ENCODE peak calls at places on chromosomes 2 and 18, in eight cellular contexts. Y is psoas muscle, T is A549, P is PC-3, H is upper lobe of right lung, U is OCI-LY7, W is breast epithelium, Q is brain microvascular endothelial cell. O is an unnamed sample.

GRCh38 chr18:79935925-79936324 is 15.5 kb downstream of the SLC66A2 start:
- DNase-seq in W (no peak), Y (peak; percentile 12), U (no peak), H (peak; percentile 44), P (no peak), T (no peak), Q (no peak), O (no peak)

GRCh38 chr2:163884416-163884815 is 148.6 kb upstream of the FIGN start:
- DNase-seq in Y (peak; percentile 52), U (no peak), Q (peak; percentile 34), T (no peak), H (no peak), P (no peak), W (no peak), O (no peak)

GRCh38 chr2:42875880-42876279 is 83.5 kb upstream of the HAAO start:
- DNase-seq in H (no peak), W (no peak), Q (no peak), U (no peak), P (no peak), Y (no peak), T (no peak), O (no peak)

GRCh38 chr18:23712445-23712844 is 23.2 kb downstream of the LAMA3 start:
- DNase-seq in W (no peak), T (no peak), H (no peak), Y (no peak), U (no peak), Q (no peak), P (peak; percentile 53), O (no peak)

GRCh38 chr2:213251618-213252017 is 32.6 kb upstream of the SPAG16 start:
- DNase-seq in Q (no peak), U (peak; percentile 83), P (peak; percentile 93), Y (no peak), T (peak; percentile 21), H (no peak), W (no peak), O (peak; percentile 31)

GRCh38 chr2:218829868-218830451 is 1.6 kb downstream of the PRKAG3 start:
- DNase-seq in H (no peak), Y (peak; percentile 94), T (no peak), W (no peak), Q (no peak), U (no peak), P (no peak), O (no peak)

GRCh38 chr18:62784966-62785413 is 69.6 kb downstream of the PHLPP1 start:
- DNase-seq in W (no peak), Y (no peak), T (no peak), P (no peak), H (no peak), Q (peak; percentile 70), U (no peak), O (no peak)

GRCh38 chr2:198296665-198297308 is 492.4 kb downstream of the PLCL1 start:
- DNase-seq in Q (peak; percentile 38), T (peak; percentile 26), P (peak; percentile 64), Y (no peak), U (peak; percentile 74), W (no peak), H (no peak), O (peak; percentile 26)

GRCh38 chr2:176814740-176815367 is 397.7 kb upstream of the HNRNPA3 start:
- DNase-seq in U (peak; percentile 78), P (peak; percentile 60), H (no peak), Q (no peak), Y (no peak), T (peak; percentile 10), W (no peak), O (no peak)

GRCh38 chr18:21184396-21184996 is 57.5 kb upstream of the GREB1L start:
- DNase-seq in Y (no peak), W (no peak), Q (no peak), P (peak; percentile 54), U (no peak), H (no peak), T (no peak), O (no peak)

GRCh38 chr2:236105955-236106607 is 62.1 kb downstream of the GBX2 start:
- DNase-seq in P (no peak), Y (no peak), T (no peak), Q (no peak), H (no peak), U (no peak), W (no peak), O (no peak)

GRCh38 chr2:111918383-111918806 is 20.0 kb downstream of the MERTK start:
- DNase-seq in H (no peak), Y (no peak), Q (peak; percentile 73), T (no peak), U (no peak), W (no peak), P (peak; percentile 51), O (no peak)

GRCh38 chr2:30367232-30368070 is 79.6 kb upstream of the LCLAT1 start:
- DNase-seq in H (no peak), T (no peak), Y (no peak), Q (peak; percentile 10), U (no peak), P (no peak), W (no peak), O (no peak)
- H3K27ac ChIP-seq in H (peak overlapping the region; percentile 72), T (no peak overlapping the region), Y (no peak overlapping the region), Q (no peak overlapping the region), U (no peak overlapping the region), P (no peak overlapping the region), W (no peak overlapping the region), O (no peak overlapping the region)

DNA sequence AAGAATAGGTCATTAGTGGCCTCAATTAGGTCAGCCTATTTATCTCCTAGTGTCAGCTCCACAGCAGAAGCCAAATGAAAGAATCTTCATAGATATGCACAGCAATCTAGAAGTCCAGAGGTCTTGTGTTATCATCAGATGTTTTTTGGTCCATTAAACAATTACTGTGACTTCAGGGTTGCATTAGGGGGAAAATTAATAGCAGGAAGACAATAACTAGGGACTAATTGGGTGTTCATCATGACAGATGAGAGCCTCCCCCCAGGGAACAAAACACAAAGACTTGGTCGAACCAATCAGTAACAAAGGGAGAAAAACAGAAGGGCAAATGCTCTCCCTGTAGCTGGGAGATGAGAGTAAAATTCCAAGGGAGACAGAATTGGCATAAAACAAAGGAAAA is 264.7 kb downstream of the PTH2R start:
- DNase-seq in H (no peak), U (no peak), W (no peak), P (no peak), T (no peak), Q (no peak), Y (no peak), O (no peak)
- H3K27ac ChIP-seq in H (no peak overlapping the region), U (no peak overlapping the region), W (no peak overlapping the region), P (no peak overlapping the region), T (no peak overlapping the region), Q (no peak overlapping the region), Y (no peak overlapping the region), O (no peak overlapping the region)

DNA sequence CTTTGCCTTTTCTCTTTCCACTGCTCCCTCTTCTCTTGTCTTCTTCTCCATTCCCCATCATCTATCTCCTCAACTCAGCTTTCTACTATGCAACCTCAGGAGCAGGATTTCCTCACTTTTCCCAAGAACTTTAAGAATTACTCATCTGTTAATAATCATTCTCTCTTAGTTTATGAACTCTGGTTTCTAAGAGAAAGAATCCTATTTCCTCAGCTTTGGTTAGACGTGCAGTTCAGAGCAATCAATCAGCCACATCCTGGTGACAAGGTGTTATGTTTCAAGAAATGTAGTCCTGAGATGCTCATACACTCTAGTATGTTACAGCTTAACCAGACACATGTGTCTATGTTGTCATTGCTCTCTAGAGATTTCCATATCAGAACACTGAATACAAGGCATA is 277.9 kb downstream of the MBD2 start:
- DNase-seq in Y (no peak), U (no peak), W (no peak), T (no peak), Q (no peak), H (no peak), P (peak; percentile 43), O (peak; percentile 33)
- H3K27ac ChIP-seq in Y (no peak overlapping the region), U (no peak overlapping the region), W (no peak overlapping the region), T (no peak overlapping the region), Q (no peak overlapping the region), H (no peak overlapping the region), P (peak overlapping the region; percentile 8), O (no peak overlapping the region)

GRCh38 chr2:201154615-201155014 is 28.3 kb upstream of the CASP10 start:
- DNase-seq in Q (no peak), U (no peak), H (no peak), T (no peak), Y (no peak), P (no peak), W (no peak), O (no peak)
- H3K27ac ChIP-seq in Q (no peak overlapping the region), U (no peak overlapping the region), H (peak overlapping the region; percentile 33), T (peak overlapping the region; percentile 67), Y (peak overlapping the region; percentile 25), P (no peak overlapping the region), W (no peak overlapping the region), O (no peak overlapping the region)

DNA sequence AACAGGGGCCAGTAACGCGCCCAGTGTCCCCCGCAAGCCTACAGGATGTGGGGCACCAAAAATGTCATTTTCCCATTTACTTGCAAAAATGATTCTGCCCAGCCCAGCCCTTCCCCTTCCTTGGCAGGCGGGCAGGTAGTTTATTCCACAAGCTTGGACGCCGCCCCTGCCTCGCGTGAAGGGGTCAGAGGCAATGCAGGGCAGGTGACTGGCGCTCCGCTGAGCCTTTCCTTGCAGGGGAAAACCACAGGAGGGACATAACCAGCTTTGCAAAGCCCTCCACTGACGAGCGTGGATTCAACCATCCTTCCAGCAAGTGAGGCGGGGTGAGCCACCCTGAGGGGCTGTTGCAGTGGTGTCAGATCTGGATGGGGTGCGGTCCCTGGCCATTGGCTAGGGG is 5.3 kb downstream of the MAB21L4 start:
- DNase-seq in T (no peak), P (no peak), H (no peak), U (no peak), Y (peak; percentile 30), Q (no peak), W (no peak), O (no peak)
- H3K27ac ChIP-seq in T (no peak overlapping the region), P (no peak overlapping the region), H (no peak overlapping the region), U (no peak overlapping the region), Y (no peak overlapping the region), Q (no peak overlapping the region), W (no peak overlapping the region), O (no peak overlapping the region)

GRCh38 chr2:70083344-70084156 is 3.7 kb upstream of the PCBP1 start:
- DNase-seq in U (peak; percentile 79), Q (no peak), H (no peak), W (no peak), P (peak; percentile 96), T (no peak), Y (no peak), O (peak; percentile 98)
- H3K27ac ChIP-seq in U (peak overlapping the region; percentile 94), Q (no peak overlapping the region), H (peak overlapping the region; percentile 100), W (peak overlapping the region; percentile 5), P (peak overlapping the region; percentile 100), T (peak overlapping the region; percentile 27), Y (peak overlapping the region; percentile 100), O (peak overlapping the region; percentile 99)